ENCODE peak calls at places on chromosome 2, in eight cellular contexts. K is astrocyte of the cerebellum, U is heart right ventricle, M is AG04450, S is gastrocnemius medialis, A is ovary, W is mammary epithelial cell, R is fibroblast of lung. L is an unnamed sample.

GRCh38 chr2:191150121-191150450 is 708 bp downstream of the STAT4 start:
- DNase-seq in K (no peak), U (no peak), M (no peak), S (no peak), A (no peak), W (peak), R (no peak), L (no peak)

GRCh38 chr2:225464346-225465025 is 65.0 kb downstream of the NYAP2 start:
- DNase-seq in K (no peak), U (no peak), M (no peak), S (no peak), A (no peak), W (no peak), R (no peak), L (no peak)

GRCh38 chr2:222033541-222033940 is 265.3 kb downstream of the PAX3 start:
- DNase-seq in K (no peak), U (no peak), M (no peak), S (no peak), A (no peak), W (peak), R (peak), L (no peak)

GRCh38 chr2:21103274-21103891 is 20.4 kb upstream of the TDRD15 start:
- DNase-seq in K (no peak), U (no peak), M (no peak), S (no peak), A (no peak), W (no peak), R (no peak), L (no peak)

GRCh38 chr2:84741182-84741822 is 139.6 kb downstream of the TRABD2A start:
- DNase-seq in K (peak), U (no peak), M (no peak), S (no peak), A (no peak), W (peak), R (peak), L (peak)

GRCh38 chr2:217610411-217610814 is 392.4 kb downstream of the TNS1 start:
- DNase-seq in K (no peak), U (no peak), M (no peak), S (no peak), A (no peak), W (no peak), R (no peak), L (no peak)

GRCh38 chr2:176110975-176111663 is 4.0 kb downstream of the HOXD11 start:
- DNase-seq in K (no peak), U (no peak), M (no peak), S (no peak), A (peak), W (no peak), R (peak), L (no peak)

GRCh38 chr2:113273031-113273551 is 5.6 kb downstream of the PAX8 start:
- DNase-seq in K (no peak), U (no peak), M (peak), S (no peak), A (no peak), W (no peak), R (peak), L (no peak)

GRCh38 chr2:239894276-239894675 is 130.9 kb downstream of the NDUFA10 start:
- DNase-seq in K (no peak), U (no peak), M (no peak), S (no peak), A (no peak), W (no peak), R (no peak), L (no peak)

GRCh38 chr2:176924909-176925548 is 287.6 kb upstream of the HNRNPA3 start:
- DNase-seq in K (no peak), U (no peak), M (no peak), S (no peak), A (no peak), W (no peak), R (no peak), L (no peak)

GRCh38 chr2:157246212-157247067 is 11.1 kb upstream of the GALNT5 start:
- DNase-seq in K (peak), U (no peak), M (peak), S (no peak), A (no peak), W (peak), R (peak), L (peak)

GRCh38 chr2:70029814-70030409 is 57.4 kb upstream of the PCBP1 start:
- DNase-seq in K (no peak), U (peak), M (peak), S (peak), A (peak), W (no peak), R (peak), L (no peak)

GRCh38 chr2:215830313-215830712 is 183.0 kb downstream of the MREG start:
- DNase-seq in K (no peak), U (peak), M (no peak), S (peak), A (no peak), W (peak), R (peak), L (no peak)

GRCh38 chr2:31440764-31441163 is 26.2 kb upstream of the XDH start:
- DNase-seq in K (peak), U (no peak), M (peak), S (no peak), A (no peak), W (peak), R (peak), L (peak)

GRCh38 chr2:188978291-188979081 is 4.3 kb downstream of the COL3A1 start:
- DNase-seq in K (peak), U (peak), M (no peak), S (peak), A (no peak), W (peak), R (peak), L (no peak)

GRCh38 chr2:26300234-26300641 is 45.7 kb upstream of the SELENOI start:
- DNase-seq in K (no peak), U (peak), M (no peak), S (no peak), A (no peak), W (peak), R (peak), L (no peak)

GRCh38 chr2:234840336-234840735 is 111.5 kb upstream of the SH3BP4 start:
- DNase-seq in K (peak), U (peak), M (peak), S (no peak), A (peak), W (peak), R (peak), L (peak)

GRCh38 chr2:102618452-102619413 is 620 bp upstream of the SLC9A2 start:
- DNase-seq in K (no peak), U (peak), M (no peak), S (peak), A (no peak), W (peak), R (peak), L (no peak)

GRCh38 chr2:123953848-123954247 is 71.2 kb upstream of the CNTNAP5 start:
- DNase-seq in K (no peak), U (no peak), M (no peak), S (no peak), A (no peak), W (peak), R (peak), L (peak)

GRCh38 chr2:65366595-65367125 is 65.7 kb downstream of the SPRED2 start:
- DNase-seq in K (peak), U (peak), M (peak), S (no peak), A (no peak), W (peak), R (peak), L (peak)

GRCh38 chr2:237529452-237530402 is 36.6 kb upstream of the PRLH start:
- DNase-seq in K (no peak), U (no peak), M (no peak), S (no peak), A (no peak), W (no peak), R (no peak), L (no peak)

GRCh38 chr2:12759248-12759647 is 42.5 kb downstream of the TRIB2 start:
- DNase-seq in K (peak), U (no peak), M (peak), S (no peak), A (no peak), W (peak), R (peak), L (peak)

GRCh38 chr2:240999001-240999791 is 778 bp downstream of the SNED1 start:
- DNase-seq in K (no peak), U (peak), M (no peak), S (peak), A (peak), W (no peak), R (peak), L (no peak)

GRCh38 chr2:43169091-43169936 is 57.1 kb downstream of the ZFP36L2 start:
- DNase-seq in K (no peak), U (no peak), M (no peak), S (no peak), A (no peak), W (no peak), R (no peak), L (no peak)

GRCh38 chr2:241063093-241063551 is 39.0 kb downstream of the MTERF4 start:
- DNase-seq in K (no peak), U (no peak), M (no peak), S (no peak), A (peak), W (no peak), R (no peak), L (no peak)

GRCh38 chr2:235063501-235063961 is 111.7 kb downstream of the SH3BP4 start:
- DNase-seq in K (no peak), U (peak), M (no peak), S (peak), A (no peak), W (no peak), R (peak), L (no peak)

GRCh38 chr2:177640423-177640822 is 247.8 kb downstream of the AGPS start:
- DNase-seq in K (no peak), U (no peak), M (no peak), S (no peak), A (no peak), W (no peak), R (no peak), L (no peak)

GRCh38 chr2:96527052-96527964 is 9.2 kb upstream of the ARID5A start:
- DNase-seq in K (no peak), U (peak), M (no peak), S (no peak), A (peak), W (no peak), R (peak), L (no peak)

GRCh38 chr2:215038411-215038810 is 100.0 kb downstream of the ABCA12 start:
- DNase-seq in K (no peak), U (no peak), M (no peak), S (no peak), A (no peak), W (no peak), R (no peak), L (no peak)

GRCh38 chr2:239425496-239426098 is 24.8 kb upstream of the HDAC4 start:
- DNase-seq in K (no peak), U (no peak), M (no peak), S (no peak), A (no peak), W (no peak), R (no peak), L (no peak)

GRCh38 chr2:29920631-29921559 is 491 bp downstream of the ALK start:
- DNase-seq in K (no peak), U (no peak), M (no peak), S (no peak), A (no peak), W (peak), R (peak), L (no peak)

GRCh38 chr2:212686285-212686895 is 147.8 kb upstream of the ERBB4 start:
- DNase-seq in K (peak), U (peak), M (peak), S (peak), A (peak), W (peak), R (peak), L (peak)

GRCh38 chr2:239313251-239313650 is 87.6 kb downstream of the HDAC4 start:
- DNase-seq in K (no peak), U (peak), M (no peak), S (peak), A (peak), W (no peak), R (no peak), L (no peak)

GRCh38 chr2:85766214-85766613 is 12.4 kb downstream of the ATOH8 start:
- DNase-seq in K (no peak), U (no peak), M (no peak), S (no peak), A (no peak), W (no peak), R (no peak), L (no peak)

GRCh38 chr2:10260130-10260529 is 42.6 kb upstream of the HPCAL1 start:
- DNase-seq in K (no peak), U (no peak), M (no peak), S (no peak), A (no peak), W (no peak), R (no peak), L (no peak)

GRCh38 chr2:8023241-8023640 is 658.6 kb upstream of the ID2 start:
- DNase-seq in K (no peak), U (no peak), M (no peak), S (no peak), A (no peak), W (no peak), R (no peak), L (no peak)

GRCh38 chr2:34736482-34736881 is 1137.4 kb upstream of the FAM98A start:
- DNase-seq in K (no peak), U (no peak), M (no peak), S (no peak), A (no peak), W (no peak), R (no peak), L (no peak)

GRCh38 chr2:34734662-34735061 is 1135.6 kb upstream of the FAM98A start:
- DNase-seq in K (no peak), U (no peak), M (no peak), S (no peak), A (no peak), W (no peak), R (no peak), L (no peak)

GRCh38 chr2:34734042-34734441 is 1134.9 kb upstream of the FAM98A start:
- DNase-seq in K (no peak), U (no peak), M (no peak), S (no peak), A (no peak), W (no peak), R (no peak), L (no peak)

DNA sequence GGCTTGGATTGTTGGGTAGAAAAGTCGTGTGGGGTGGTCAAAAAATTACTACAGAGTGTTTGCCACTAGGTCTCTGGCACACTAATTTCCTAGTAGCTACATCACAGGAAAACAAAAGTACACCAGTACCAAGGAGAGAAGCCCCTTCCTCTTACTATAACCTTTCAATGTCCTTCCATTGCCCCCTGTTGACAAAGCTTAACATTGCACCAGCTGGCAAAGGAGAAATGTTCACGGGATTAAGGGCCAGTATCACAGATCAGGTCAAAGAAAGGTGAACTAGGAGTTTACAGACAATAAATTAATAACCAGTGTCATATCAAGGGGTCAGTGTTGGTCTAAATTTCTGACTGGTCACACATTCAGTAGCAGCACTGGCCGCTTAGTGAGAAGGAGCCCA is 1139.6 kb upstream of the FAM98A start:
- DNase-seq in K (no peak), U (no peak), M (no peak), S (no peak), A (no peak), W (no peak), R (no peak), L (no peak)
- TF ChIP-seq CTCF in K (no peak), U (no peak), M (no peak), S (no peak), A (no peak), W (no peak), R (no peak), L (no peak)

DNA sequence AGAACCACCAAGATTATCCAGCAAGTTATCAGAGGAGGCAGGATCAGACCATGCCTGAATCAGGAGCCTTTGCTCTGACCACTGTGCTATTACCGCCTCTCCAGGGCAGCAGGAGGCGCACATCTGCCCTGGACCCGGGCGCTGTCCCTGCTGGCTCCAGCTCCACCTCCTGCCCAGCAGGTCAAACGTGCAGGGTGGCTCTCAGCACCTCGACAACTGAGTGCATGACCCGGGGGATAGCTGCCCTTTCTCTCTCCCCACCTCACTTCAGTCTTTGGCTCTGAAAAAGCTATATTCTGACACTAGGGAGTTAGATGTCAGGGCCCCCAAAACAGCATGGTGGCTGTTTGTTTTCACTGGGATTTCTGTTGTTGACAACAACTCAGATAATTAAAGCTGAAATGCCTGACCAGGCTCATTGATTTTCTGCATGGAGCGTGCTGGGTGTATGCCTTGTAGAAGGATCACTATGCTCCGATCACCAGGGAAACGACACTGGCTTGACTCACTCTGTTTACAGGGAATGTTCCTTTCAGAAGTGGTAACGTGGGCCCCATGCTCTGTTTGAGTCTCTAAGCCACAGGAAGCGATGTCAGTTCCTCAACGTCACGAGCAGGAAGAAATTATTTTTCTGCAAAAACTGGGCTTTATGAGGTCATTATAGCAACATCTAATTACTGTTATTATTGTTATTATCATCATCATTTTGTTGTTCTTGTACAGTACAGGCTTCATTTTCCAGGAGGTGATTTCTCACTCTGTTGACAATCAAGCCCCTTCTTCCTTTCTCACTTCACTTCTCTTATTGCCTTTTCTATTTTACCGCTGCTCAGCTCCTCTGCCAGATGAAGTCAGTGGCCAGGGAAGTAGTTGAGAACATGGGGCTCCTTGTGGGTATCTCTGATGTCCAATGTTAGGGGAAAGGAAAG is 125.6 kb downstream of the PLB1 start:
- DNase-seq in K (peak), U (peak), M (peak), S (peak), A (peak), W (peak), R (peak), L (peak)
- H3K4me3 ChIP-seq in K (no peak), U (peak), M (no peak), S (peak), A (no peak), W (no peak), R (no peak), L (no peak)

GRCh38 chr2:27664245-27664574 is 521 bp downstream of the SLC4A1AP start:
- DNase-seq in K (no peak), U (no peak), M (no peak), S (no peak), A (no peak), W (no peak), R (no peak), L (no peak)
- TF ChIP-seq CTCF in K (no peak), U (no peak), M (no peak), S (no peak), A (no peak), W (no peak), R (no peak), L (no peak)

GRCh38 chr2:167368371-167368770 is 480.1 kb downstream of the XIRP2 start:
- DNase-seq in K (no peak), U (no peak), M (no peak), S (no peak), A (no peak), W (no peak), R (no peak), L (no peak)
- H3K4me3 ChIP-seq in K (no peak), U (no peak), M (no peak), S (no peak), A (no peak), W (no peak), R (no peak), L (no peak)

GRCh38 chr2:198928026-198928425 is 529.7 kb downstream of the SATB2 start:
- DNase-seq in K (no peak), U (no peak), M (no peak), S (no peak), A (no peak), W (no peak), R (no peak), L (no peak)

GRCh38 chr2:198930170-198930569 is 527.6 kb downstream of the SATB2 start:
- DNase-seq in K (no peak), U (no peak), M (no peak), S (no peak), A (no peak), W (no peak), R (no peak), L (no peak)
- TF ChIP-seq CTCF in K (peak), U (no peak), M (peak), S (no peak), A (no peak), W (peak), R (peak), L (no peak)

DNA sequence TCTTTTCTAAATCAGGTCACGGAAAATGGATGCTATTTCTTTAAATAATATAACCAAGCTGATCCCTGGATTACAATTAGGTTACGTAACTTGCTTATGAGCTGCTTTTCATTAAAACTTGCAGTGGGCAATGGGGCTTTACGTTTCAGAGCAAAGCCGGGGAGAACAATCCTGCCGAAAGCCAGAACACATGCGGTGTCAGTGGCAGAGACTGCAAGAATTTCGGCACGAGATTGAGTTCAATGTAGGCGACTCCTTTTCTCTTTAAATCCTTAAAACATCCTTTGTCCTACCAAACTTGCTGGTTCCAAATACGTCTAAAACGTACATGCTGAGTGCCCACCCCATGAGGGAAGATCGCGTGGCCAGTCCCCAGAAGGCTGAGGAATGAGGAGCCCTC is 36.8 kb upstream of the NCOA1 start:
- DNase-seq in K (peak), U (no peak), M (no peak), S (no peak), A (no peak), W (no peak), R (peak), L (peak)
- H3K4me3 ChIP-seq in K (peak), U (peak), M (peak), S (peak), A (peak), W (peak), R (peak), L (peak)

DNA sequence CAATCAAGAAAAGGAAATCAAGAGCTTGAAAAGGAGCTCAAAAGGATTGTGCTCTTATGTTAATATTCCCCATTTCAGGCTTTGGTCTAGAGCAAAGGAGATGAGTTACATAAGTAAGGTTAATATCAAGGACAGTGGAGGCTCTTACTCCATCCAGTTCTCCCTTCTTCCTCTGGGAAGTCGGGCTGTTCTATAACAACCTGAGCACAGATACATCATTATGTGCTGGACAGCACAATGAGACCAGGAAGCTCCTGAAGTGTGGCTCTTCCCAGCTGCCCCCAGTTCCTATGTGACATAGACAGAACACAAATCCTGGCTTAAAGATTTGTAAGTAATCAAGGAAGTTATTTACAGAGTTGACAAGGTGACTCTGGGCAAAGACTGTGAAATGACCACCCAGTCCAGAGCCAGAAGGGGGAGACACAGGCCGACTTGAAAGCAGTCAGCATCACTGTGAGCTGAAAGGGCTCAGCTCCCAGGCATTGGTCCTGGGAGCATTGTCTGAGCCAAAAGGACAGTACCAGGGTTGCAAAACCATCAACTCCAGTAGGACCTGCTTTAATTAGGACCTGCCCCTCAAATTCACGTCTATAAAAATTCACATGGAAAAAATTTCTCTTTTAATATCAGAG is 917.6 kb upstream of the ACVR2A start:
- DNase-seq in K (peak), U (no peak), M (no peak), S (peak), A (peak), W (peak), R (peak), L (peak)
- TF ChIP-seq CTCF in K (peak), U (peak), M (peak), S (peak), A (no peak), W (peak), R (peak), L (peak)

L was measured in HFF-Myc.